ENCODE peak calls at places on chromosomes 13 and 19, in eight cellular contexts. Y is T-helper 1 cell; W is stromal cell of bone marrow; M is stimulated activated CD4-positive, alpha-beta T cell treated with anti-CD3 and anti-CD28 coated beads, TNF-alpha, amount 100 ng/mL, for 48 hours; E is GM03348; P is AG08396; Q is activated CD8-positive, alpha-beta T cell treated with anti-CD3 and anti-CD28 coated beads, Interleukin-2, amount 10 ng/mL, durations not matched to agents 7 days and 5 days; H is activated naive CD4-positive, alpha-beta T cell. D is an unnamed sample.

GRCh38 chr19:56608274-56608964 is 13.3 kb downstream of the ZNF71 start:
- DNase-seq in H (no peak), W (no peak), P (no peak), M (no peak), Q (no peak), Y (no peak), E (no peak), D (no peak)

GRCh38 chr13:110250258-110250891 is 56.6 kb downstream of the COL4A1 start:
- DNase-seq in E (peak; percentile 41), M (no peak), Y (no peak), Q (no peak), P (peak; percentile 51), W (peak; percentile 86), H (no peak), D (peak; percentile 71)

GRCh38 chr19:38544569-38545315 is 73.0 kb downstream of the MAP4K1 start:
- DNase-seq in M (no peak), P (no peak), E (peak; percentile 75), H (no peak), Y (no peak), Q (no peak), W (no peak), D (no peak)

GRCh38 chr19:11693505-11694499 is 44.9 kb downstream of the ZNF823 start:
- DNase-seq in W (peak; percentile 25), Y (no peak), P (peak; percentile 54), M (no peak), E (peak; percentile 65), H (no peak), Q (no peak), D (no peak)

GRCh38 chr13:113952983-113953520 is 20.8 kb downstream of the C13orf46 start:
- DNase-seq in P (no peak), W (no peak), Y (no peak), E (no peak), M (no peak), H (no peak), Q (no peak), D (no peak)

GRCh38 chr19:7863157-7863970 is 10.8 kb downstream of the PRR36 start:
- DNase-seq in W (no peak), M (no peak), Y (no peak), E (no peak), Q (no peak), P (no peak), H (no peak), D (no peak)

GRCh38 chr19:53177986-53178385 is 15.2 kb downstream of the ZNF665 start:
- DNase-seq in H (no peak), E (no peak), M (no peak), W (no peak), Q (no peak), Y (no peak), P (no peak), D (no peak)

GRCh38 chr13:50192272-50192813 is 177.1 kb downstream of the KCNRG start:
- DNase-seq in Q (no peak), M (no peak), P (no peak), Y (no peak), E (no peak), W (no peak), H (no peak), D (no peak)

GRCh38 chr13:51955841-51956603 is 55.2 kb downstream of the ATP7B start:
- DNase-seq in Q (no peak), W (no peak), H (no peak), Y (no peak), M (no peak), E (no peak), P (no peak), D (no peak)

GRCh38 chr13:50955212-50955611 is 45.6 kb downstream of the RNASEH2B start:
- DNase-seq in M (no peak), W (no peak), P (no peak), Y (no peak), Q (no peak), E (no peak), H (no peak), D (no peak)

GRCh38 chr19:38304866-38305429 is 897 bp downstream of the C19orf33 start:
- DNase-seq in M (no peak), W (no peak), H (no peak), E (no peak), Q (no peak), Y (no peak), P (no peak), D (peak; percentile 55)

GRCh38 chr13:27125357-27126282 is 46.0 kb downstream of the USP12 start:
- DNase-seq in W (no peak), Q (no peak), M (no peak), P (no peak), E (no peak), Y (no peak), H (no peak), D (no peak)

GRCh38 chr13:111315347-111315995 is 5.0 kb upstream of the TEX29 start:
- DNase-seq in P (no peak), Y (no peak), Q (no peak), H (no peak), M (no peak), E (no peak), W (no peak), D (no peak)

GRCh38 chr19:35025969-35026368 is 4.3 kb upstream of the SCN1B start:
- DNase-seq in Y (no peak), Q (no peak), M (no peak), W (no peak), E (no peak), H (no peak), P (no peak), D (no peak)

D was measured in left ventricle myocardium inferior.